ENCODE peak calls at places on chromosomes 5 and 9, in eight cellular contexts. R is ovary, A is uterus, K is cardiac muscle cell, X is GM13976, T is bronchial epithelial cell, N is osteocyte, H is fibroblast of villous mesenchyme. L is an unnamed sample.

GRCh38 chr5:38423536-38424178 is 132.8 kb downstream of the LIFR start:
- DNase-seq in A (no peak), T (no peak), H (no peak), X (no peak), N (no peak), K (no peak), R (no peak), L (no peak)

GRCh38 chr5:149037819-149038218 is 25.0 kb downstream of the SH3TC2 start:
- DNase-seq in K (no peak), A (no peak), X (no peak), R (no peak), N (no peak), H (no peak), T (no peak), L (no peak)

GRCh38 chr9:83544002-83544698 is 5.9 kb upstream of the FRMD3 start:
- DNase-seq in X (peak; percentile 62), R (no peak), K (peak; percentile 87), N (no peak), H (peak; percentile 72), T (peak; percentile 79), A (no peak), L (no peak)

GRCh38 chr9:125748511-125749099 is 1.4 kb downstream of the PBX3 start:
- DNase-seq in R (peak; percentile 22), A (no peak), T (peak; percentile 21), X (peak; percentile 29), N (no peak), K (no peak), H (no peak), L (no peak)

GRCh38 chr5:109247943-109248342 is 161.8 kb downstream of the PJA2 start:
- DNase-seq in H (no peak), N (peak; percentile 30), T (no peak), R (no peak), A (no peak), K (no peak), X (peak; percentile 46), L (no peak)

GRCh38 chr5:171261904-171262303 is 47.1 kb upstream of the TLX3 start:
- DNase-seq in X (no peak), R (no peak), T (no peak), A (no peak), H (no peak), N (no peak), K (no peak), L (no peak)

GRCh38 chr5:115831163-115831768 is 10.1 kb downstream of the ATG12 start:
- DNase-seq in H (peak; percentile 41), R (peak; percentile 32), K (peak; percentile 56), X (peak; percentile 40), A (no peak), N (no peak), T (peak; percentile 43), L (no peak)

GRCh38 chr9:85941966-85942912 is 1.3 kb downstream of the NAA35 start:
- DNase-seq in K (peak; percentile 18), T (no peak), N (no peak), R (no peak), H (peak; percentile 24), A (no peak), X (no peak), L (no peak)

GRCh38 chr9:2127486-2127885 is 112.3 kb downstream of the SMARCA2 start:
- DNase-seq in X (no peak), A (no peak), K (peak; percentile 60), H (peak; percentile 28), R (no peak), N (no peak), T (no peak), L (no peak)

GRCh38 chr5:74166064-74166463 is 474.5 kb downstream of the ENC1 start:
- DNase-seq in N (no peak), A (no peak), T (peak; percentile 11), X (no peak), H (peak; percentile 56), R (no peak), K (peak; percentile 64), L (no peak)

GRCh38 chr5:77133061-77133758 is 46.1 kb upstream of the ZBED3 start:
- DNase-seq in N (no peak), K (peak; percentile 97), T (peak; percentile 100), H (peak; percentile 87), X (no peak), A (peak; percentile 72), R (peak; percentile 69), L (no peak)

GRCh38 chr5:61202213-61202612 is 39.9 kb upstream of the SMIM15 start:
- DNase-seq in N (no peak), A (no peak), X (peak; percentile 52), R (no peak), T (no peak), H (peak; percentile 61), K (no peak), L (no peak)

GRCh38 chr5:125257057-125257970 is 510.9 kb upstream of the ZNF608 start:
- DNase-seq in N (no peak), T (peak; percentile 47), H (no peak), A (no peak), X (no peak), R (no peak), K (no peak), L (no peak)

GRCh38 chr9:136088481-136088938 is 6.6 kb downstream of the NACC2 start:
- DNase-seq in N (no peak), K (no peak), X (no peak), A (no peak), H (no peak), R (no peak), T (no peak), L (peak; percentile 45)

GRCh38 chr9:128150594-128151342 is 1.5 kb downstream of the LCN2 start:
- DNase-seq in N (no peak), K (no peak), X (no peak), A (no peak), H (no peak), R (no peak), T (no peak), L (no peak)

GRCh38 chr9:68780735-68781134 is 75.7 kb downstream of the PIP5K1B start:
- DNase-seq in X (no peak), N (no peak), T (no peak), K (no peak), R (no peak), A (no peak), H (peak; percentile 7), L (no peak)

GRCh38 chr5:140567871-140568270 is 3.2 kb downstream of the SLC35A4 start:
- DNase-seq in H (no peak), T (no peak), X (no peak), R (no peak), K (no peak), A (no peak), N (peak; percentile 75), L (no peak)

GRCh38 chr9:21160178-21160577 is 6.3 kb downstream of the IFNA21 start:
- DNase-seq in X (peak; percentile 18), A (no peak), R (no peak), T (peak; percentile 14), N (no peak), H (peak; percentile 11), K (peak; percentile 69), L (no peak)

GRCh38 chr5:14063691-14064090 is 79.5 kb upstream of the TRIO start:
- DNase-seq in K (no peak), T (no peak), N (no peak), X (no peak), R (no peak), H (no peak), A (no peak), L (no peak)

GRCh38 chr9:72334658-72335337 is 30.2 kb downstream of the ZFAND5 start:
- DNase-seq in X (no peak), A (no peak), H (no peak), N (no peak), R (no peak), T (peak; percentile 32), K (no peak), L (no peak)

GRCh38 chr9:72337286-72337685 is 27.7 kb downstream of the ZFAND5 start:
- DNase-seq in N (no peak), X (no peak), H (no peak), T (no peak), A (no peak), K (no peak), R (no peak), L (no peak)

GRCh38 chr9:72338631-72339030 is 26.4 kb downstream of the ZFAND5 start:
- DNase-seq in H (no peak), A (no peak), N (no peak), X (no peak), K (no peak), R (no peak), T (no peak), L (no peak)

GRCh38 chr9:72332351-72332750 is 32.7 kb downstream of the ZFAND5 start:
- DNase-seq in X (no peak), T (no peak), R (no peak), A (no peak), N (no peak), K (peak; percentile 51), H (no peak), L (no peak)

GRCh38 chr9:72333758-72334157 is 31.2 kb downstream of the ZFAND5 start:
- DNase-seq in H (no peak), T (no peak), N (no peak), A (no peak), R (no peak), K (no peak), X (no peak), L (no peak)
- TF ChIP-seq CTCF in H (no peak), T (no peak), N (no peak), A (no peak), R (no peak), K (no peak), X (no peak), L (no peak)

GRCh38 chr9:132447346-132447745 is 37.3 kb downstream of the CFAP77 start:
- DNase-seq in T (no peak), N (no peak), R (no peak), A (no peak), K (no peak), H (no peak), X (no peak), L (no peak)
- TF ChIP-seq CTCF in T (peak; percentile 28), N (peak; percentile 13), R (no peak), A (no peak), K (peak; percentile 6), H (peak; percentile 16), X (no peak), L (no peak)

DNA sequence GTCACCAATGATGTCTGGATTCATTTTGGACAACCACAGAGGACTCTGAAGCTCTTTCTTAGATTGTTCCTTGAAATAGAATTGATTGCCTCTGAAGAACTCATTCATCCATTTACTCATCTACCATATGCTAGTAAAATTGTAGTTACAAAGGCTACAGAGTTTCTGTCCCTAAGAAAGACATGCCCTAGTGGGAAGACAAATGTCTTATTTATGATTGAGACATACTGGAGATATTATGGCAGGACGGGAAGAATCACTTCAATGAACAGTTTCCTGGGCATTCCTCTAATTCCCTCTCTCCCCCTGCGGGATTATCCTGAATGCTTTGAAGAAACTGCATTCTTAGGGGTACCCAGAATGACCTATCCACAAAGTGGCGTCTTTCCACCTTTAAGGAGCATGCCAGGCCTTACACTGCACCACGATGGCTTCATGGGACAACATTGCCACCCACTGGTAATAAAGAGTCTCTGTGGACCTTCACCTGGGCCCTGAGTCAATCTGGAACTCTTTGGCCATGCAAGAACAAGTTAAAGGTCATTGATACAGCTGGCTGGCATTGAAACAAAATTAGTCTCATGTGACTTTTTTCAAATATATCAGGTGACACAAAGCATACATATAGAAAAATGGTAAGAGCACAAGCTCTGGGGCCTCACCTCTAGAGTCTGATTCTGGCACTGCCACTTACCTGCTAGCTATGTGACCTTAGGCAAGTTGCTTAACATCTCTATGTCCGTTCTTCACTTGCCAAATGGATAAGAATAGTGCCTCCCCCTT is 32.1 kb downstream of the ANKRD55 start:
- DNase-seq in X (peak; percentile 76), N (no peak), A (peak; percentile 24), R (peak; percentile 66), T (peak; percentile 77), K (peak; percentile 91), H (peak; percentile 88), L (peak; percentile 67)
- TF ChIP-seq CTCF in X (peak; percentile 51), N (peak; percentile 91), A (peak; percentile 52), R (peak; percentile 73), T (peak; percentile 76), K (peak; percentile 67), H (peak; percentile 79), L (peak; percentile 89)

GRCh38 chr5:145982572-145983314 is 46.4 kb downstream of the SH3RF2 start:
- DNase-seq in H (no peak), K (no peak), A (no peak), R (no peak), T (no peak), X (no peak), N (no peak), L (no peak)
- TF ChIP-seq CTCF in H (no peak), K (no peak), A (no peak), R (no peak), T (no peak), X (no peak), N (no peak), L (no peak)